ENCODE peak calls at places on chromosomes 16 and 17, in five cellular contexts. One of them, this sample, is unnamed.

GRCh38 chr16:54286330-54287017 is at the start of gene IRX3:
- DNase-seq in iPS-NIHi11: peak; percentile 85
- DNase-seq in GM18507: no peak
- DNase-seq in H7: peak; percentile 96
- DNase-seq in lung: peak; percentile 91
- DNase-seq in this sample: peak; percentile 96

GRCh38 chr16:53744449-53744848 is 40.5 kb downstream of the FTO start:
- DNase-seq in iPS-NIHi11: no peak
- DNase-seq in GM18507: no peak
- DNase-seq in H7: no peak
- DNase-seq in lung: no peak
- DNase-seq in this sample: peak; percentile 89

GRCh38 chr17:81731271-81731670 is 19.2 kb downstream of the SLC25A10 start:
- DNase-seq in iPS-NIHi11: no peak
- DNase-seq in GM18507: no peak
- DNase-seq in H7: no peak
- DNase-seq in lung: no peak
- DNase-seq in this sample: no peak

GRCh38 chr17:10790491-10791401 is 13.2 kb downstream of the TMEM238L start:
- DNase-seq in iPS-NIHi11: no peak
- DNase-seq in GM18507: no peak
- DNase-seq in H7: no peak
- DNase-seq in lung: no peak
- DNase-seq in this sample: peak; percentile 76

GRCh38 chr17:45813051-45813731 is 29.1 kb downstream of the CRHR1 start:
- DNase-seq in iPS-NIHi11: peak; percentile 90
- DNase-seq in GM18507: no peak
- DNase-seq in H7: peak; percentile 96
- DNase-seq in lung: no peak
- DNase-seq in this sample: peak; percentile 84

GRCh38 chr17:48647103-48647963 is 21.2 kb upstream of the HOXB9 start:
- DNase-seq in iPS-NIHi11: peak; percentile 68
- DNase-seq in GM18507: no peak
- DNase-seq in H7: peak; percentile 88
- DNase-seq in lung: no peak
- DNase-seq in this sample: peak; percentile 90

GRCh38 chr16:60013076-60013475 is 1279.0 kb upstream of the GOT2 start:
- DNase-seq in iPS-NIHi11: no peak
- DNase-seq in GM18507: no peak
- DNase-seq in H7: no peak
- DNase-seq in lung: no peak
- DNase-seq in this sample: no peak

GRCh38 chr17:19787733-19788357 is 39.7 kb upstream of the ALDH3A1 start:
- DNase-seq in iPS-NIHi11: no peak
- DNase-seq in GM18507: no peak
- DNase-seq in H7: no peak
- DNase-seq in lung: no peak
- DNase-seq in this sample: no peak

GRCh38 chr17:66698270-66698669 is 136.6 kb upstream of the CACNG5 start:
- DNase-seq in iPS-NIHi11: no peak
- DNase-seq in GM18507: no peak
- DNase-seq in H7: no peak
- DNase-seq in lung: no peak
- DNase-seq in this sample: no peak

GRCh38 chr17:71398706-71399620 is 721.9 kb upstream of the SOX9 start:
- DNase-seq in iPS-NIHi11: peak; percentile 26
- DNase-seq in GM18507: no peak
- DNase-seq in H7: peak; percentile 20
- DNase-seq in lung: no peak
- DNase-seq in this sample: peak; percentile 70

GRCh38 chr16:4494746-4495490 is 18.7 kb downstream of the HMOX2 start:
- DNase-seq in iPS-NIHi11: no peak
- DNase-seq in GM18507: no peak
- DNase-seq in H7: no peak
- DNase-seq in lung: no peak
- DNase-seq in this sample: peak; percentile 87

GRCh38 chr17:47225436-47225858 is 16.3 kb downstream of the MYL4 start:
- DNase-seq in iPS-NIHi11: no peak
- DNase-seq in GM18507: no peak
- DNase-seq in H7: no peak
- DNase-seq in lung: peak; percentile 66
- DNase-seq in this sample: no peak

This sample was measured in mesendoderm.